ENCODE peak calls at places on chromosomes 11 and 22, in eight cellular contexts. C is stimulated activated CD4-positive, alpha-beta T cell treated with anti-CD3 and anti-CD28 coated beads, Interleukin-1b, Interleukin-23, amount 100 ng/mL, for 1 hour; F is mesenchymal stem cell; G is substantia nigra; Q is lung; O is stromal cell of bone marrow; T is NCI-H1092 treated with DMSO at 0.1 percent for 48 hours; Z is left cardiac atrium. U is an unnamed sample.
A peak's percentile ranks its signal among the peaks of the same experiment; 100 is the strongest.

GRCh38 chr22:36027960-36028645 is 521 bp downstream of the RBFOX2 start:
- DNase-seq in G (peak; percentile 64), C (no peak), Q (peak; percentile 31), O (no peak), Z (no peak), T (peak; percentile 33), F (no peak), U (no peak)

GRCh38 chr11:95248666-95249467 is 17.9 kb upstream of the SESN3 start:
- DNase-seq in O (no peak), Z (no peak), C (no peak), T (peak; percentile 31), G (no peak), F (no peak), Q (no peak), U (no peak)

GRCh38 chr22:28018461-28018927 is 99.4 kb upstream of the PITPNB start:
- DNase-seq in C (no peak), O (no peak), Q (no peak), T (no peak), Z (peak; percentile 14), G (no peak), F (no peak), U (no peak)

GRCh38 chr11:59680287-59681154 is 11.7 kb upstream of the PATL1 start:
- DNase-seq in F (peak; percentile 89), Q (peak; percentile 68), G (no peak), C (peak; percentile 27), O (peak; percentile 53), T (peak; percentile 58), Z (peak; percentile 50), U (peak; percentile 40)

GRCh38 chr11:116499396-116500001 is 273.3 kb downstream of the BUD13 start:
- DNase-seq in Z (peak; percentile 70), O (peak; percentile 9), T (peak; percentile 95), G (no peak), Q (peak; percentile 75), C (no peak), F (peak; percentile 12), U (peak; percentile 38)

GRCh38 chr11:128621491-128622136 is 34.3 kb upstream of the ETS1 start:
- DNase-seq in Q (no peak), Z (no peak), F (peak; percentile 95), T (no peak), O (peak; percentile 80), C (no peak), G (no peak), U (no peak)

GRCh38 chr11:44858796-44859527 is 91.7 kb downstream of the TP53I11 start:
- DNase-seq in Q (no peak), T (no peak), C (no peak), G (no peak), Z (no peak), O (no peak), F (peak; percentile 20), U (no peak)

GRCh38 chr11:2446590-2447252 is 1.9 kb downstream of the KCNQ1 start:
- DNase-seq in O (no peak), C (no peak), T (no peak), Z (no peak), F (no peak), G (no peak), Q (no peak), U (no peak)

GRCh38 chr11:6505577-6506240 is 8.6 kb downstream of the DNHD1 start:
- DNase-seq in Q (no peak), T (peak; percentile 18), O (peak; percentile 56), Z (no peak), F (peak; percentile 72), G (no peak), C (no peak), U (no peak)

GRCh38 chr11:6682591-6682935 is 577 bp downstream of the MRPL17 start:
- DNase-seq in Q (no peak), C (no peak), T (peak; percentile 30), O (no peak), G (no peak), Z (no peak), F (no peak), U (no peak)

GRCh38 chr11:47185305-47186075 is 744 bp downstream of the PACSIN3 start:
- DNase-seq in C (no peak), Z (peak; percentile 62), Q (peak; percentile 74), F (peak; percentile 67), O (no peak), T (no peak), G (peak; percentile 54), U (no peak)

GRCh38 chr11:66684635-66685034 is 6.9 kb upstream of the RBM4B start:
- DNase-seq in T (no peak), Z (no peak), C (no peak), Q (no peak), O (no peak), F (no peak), G (no peak), U (no peak)

GRCh38 chr22:40463727-40464126 is 93.3 kb downstream of the SGSM3 start:
- DNase-seq in Z (no peak), Q (no peak), O (no peak), G (no peak), F (no peak), C (no peak), T (no peak), U (no peak)

GRCh38 chr11:108965602-108966001 is 300.7 kb downstream of the DDX10 start:
- DNase-seq in Z (no peak), O (peak; percentile 62), Q (no peak), F (peak; percentile 96), T (no peak), G (no peak), C (no peak), U (no peak)

GRCh38 chr11:59898652-59899051 is 20.1 kb downstream of the OOSP3 start:
- DNase-seq in G (no peak), O (no peak), F (peak; percentile 78), C (no peak), T (no peak), Z (no peak), Q (no peak), U (no peak)

U was measured in activated T-helper 2 cell treated with anti-CD3 and anti-CD28 coated beads, Interferon-gamma antibody, Interleukin-2, Interleukin-4, amounts not matched to agents 10 μg/mL and 5 μg/mL and 100 μg/mL, durations not matched to agents 14 hours and 24 hours and 36 hours.